ENCODE peak calls at places on chromosome 10, in six cellular contexts. One of them, this sample, is unnamed. For H3K4me1, the result is how much of the 10 kb centered on the place peaks cover.

GRCh38 chr10:70496341-70497119 is 18.0 kb downstream of the PALD1 start:
- DNase-seq in K562: no peak
- DNase-seq in HCT116: no peak
- DNase-seq in MM.1S: no peak
- DNase-seq in endodermal cell: no peak
- DNase-seq in fibroblast of lung: no peak
- DNase-seq in this sample: no peak

GRCh38 chr10:123603130-123603529 is 63.0 kb upstream of the GPR26 start:
- DNase-seq in K562: no peak
- DNase-seq in HCT116: no peak
- DNase-seq in MM.1S: no peak
- DNase-seq in endodermal cell: no peak
- DNase-seq in fibroblast of lung: no peak
- DNase-seq in this sample: no peak

GRCh38 chr10:13271552-13272163 is 28.2 kb downstream of the PHYH start:
- DNase-seq in K562: peak
- DNase-seq in HCT116: peak
- DNase-seq in MM.1S: peak
- DNase-seq in endodermal cell: peak
- DNase-seq in fibroblast of lung: no peak
- DNase-seq in this sample: no peak

GRCh38 chr10:99938563-99938962 is 71.2 kb downstream of the DNMBP start:
- DNase-seq in K562: no peak
- DNase-seq in HCT116: no peak
- DNase-seq in MM.1S: no peak
- DNase-seq in endodermal cell: no peak
- DNase-seq in fibroblast of lung: peak
- DNase-seq in this sample: no peak

GRCh38 chr10:21122907-21123306 is 225.8 kb upstream of the NEBL start:
- DNase-seq in K562: no peak
- DNase-seq in HCT116: no peak
- DNase-seq in MM.1S: no peak
- DNase-seq in endodermal cell: no peak
- DNase-seq in fibroblast of lung: no peak
- DNase-seq in this sample: no peak

GRCh38 chr10:13613519-13613918 is 26.8 kb downstream of the PRPF18 start:
- DNase-seq in K562: no peak
- DNase-seq in HCT116: no peak
- DNase-seq in MM.1S: no peak
- DNase-seq in endodermal cell: no peak
- DNase-seq in fibroblast of lung: peak
- DNase-seq in this sample: peak

GRCh38 chr10:60733189-60733815 is 45.0 kb upstream of the CDK1 start:
- DNase-seq in K562: peak
- DNase-seq in HCT116: peak
- DNase-seq in MM.1S: peak
- DNase-seq in endodermal cell: peak
- DNase-seq in fibroblast of lung: peak
- DNase-seq in this sample: peak

GRCh38 chr10:127904931-127905622 is 1.8 kb upstream of the PTPRE start:
- DNase-seq in K562: no peak
- DNase-seq in HCT116: no peak
- DNase-seq in MM.1S: no peak
- DNase-seq in endodermal cell: peak
- DNase-seq in fibroblast of lung: no peak
- DNase-seq in this sample: no peak

GRCh38 chr10:4241724-4242345 is 456.8 kb upstream of the KLF6 start:
- DNase-seq in K562: no peak
- DNase-seq in HCT116: no peak
- DNase-seq in MM.1S: no peak
- DNase-seq in endodermal cell: peak
- DNase-seq in fibroblast of lung: peak
- DNase-seq in this sample: peak

GRCh38 chr10:50600831-50601466 is 22.8 kb downstream of the SGMS1 start:
- DNase-seq in K562: no peak
- DNase-seq in HCT116: no peak
- DNase-seq in MM.1S: no peak
- DNase-seq in endodermal cell: no peak
- DNase-seq in fibroblast of lung: peak
- DNase-seq in this sample: no peak

GRCh38 chr10:43252785-43253341 is 14.0 kb downstream of the RASGEF1A start:
- DNase-seq in K562: no peak
- DNase-seq in HCT116: no peak
- DNase-seq in MM.1S: no peak
- DNase-seq in endodermal cell: peak
- DNase-seq in fibroblast of lung: no peak
- DNase-seq in this sample: no peak

GRCh38 chr10:132754071-132754470 is 31.9 kb downstream of the NKX6-2 start:
- DNase-seq in K562: no peak
- DNase-seq in HCT116: no peak
- DNase-seq in MM.1S: no peak
- DNase-seq in endodermal cell: no peak
- DNase-seq in fibroblast of lung: no peak
- DNase-seq in this sample: no peak

GRCh38 chr10:77070317-77070716 is 567.3 kb downstream of the KCNMA1 start:
- DNase-seq in K562: no peak
- DNase-seq in HCT116: no peak
- DNase-seq in MM.1S: no peak
- DNase-seq in endodermal cell: no peak
- DNase-seq in fibroblast of lung: no peak
- DNase-seq in this sample: no peak

GRCh38 chr10:42697926-42698325 is 59.6 kb upstream of the ZNF33B start:
- DNase-seq in K562: no peak
- DNase-seq in HCT116: no peak
- DNase-seq in MM.1S: no peak
- DNase-seq in endodermal cell: no peak
- DNase-seq in fibroblast of lung: no peak
- DNase-seq in this sample: no peak

GRCh38 chr10:93471110-93471651 is 11.0 kb downstream of the MYOF start:
- DNase-seq in K562: no peak
- DNase-seq in HCT116: peak
- DNase-seq in MM.1S: no peak
- DNase-seq in endodermal cell: no peak
- DNase-seq in fibroblast of lung: peak
- DNase-seq in this sample: peak

DNA sequence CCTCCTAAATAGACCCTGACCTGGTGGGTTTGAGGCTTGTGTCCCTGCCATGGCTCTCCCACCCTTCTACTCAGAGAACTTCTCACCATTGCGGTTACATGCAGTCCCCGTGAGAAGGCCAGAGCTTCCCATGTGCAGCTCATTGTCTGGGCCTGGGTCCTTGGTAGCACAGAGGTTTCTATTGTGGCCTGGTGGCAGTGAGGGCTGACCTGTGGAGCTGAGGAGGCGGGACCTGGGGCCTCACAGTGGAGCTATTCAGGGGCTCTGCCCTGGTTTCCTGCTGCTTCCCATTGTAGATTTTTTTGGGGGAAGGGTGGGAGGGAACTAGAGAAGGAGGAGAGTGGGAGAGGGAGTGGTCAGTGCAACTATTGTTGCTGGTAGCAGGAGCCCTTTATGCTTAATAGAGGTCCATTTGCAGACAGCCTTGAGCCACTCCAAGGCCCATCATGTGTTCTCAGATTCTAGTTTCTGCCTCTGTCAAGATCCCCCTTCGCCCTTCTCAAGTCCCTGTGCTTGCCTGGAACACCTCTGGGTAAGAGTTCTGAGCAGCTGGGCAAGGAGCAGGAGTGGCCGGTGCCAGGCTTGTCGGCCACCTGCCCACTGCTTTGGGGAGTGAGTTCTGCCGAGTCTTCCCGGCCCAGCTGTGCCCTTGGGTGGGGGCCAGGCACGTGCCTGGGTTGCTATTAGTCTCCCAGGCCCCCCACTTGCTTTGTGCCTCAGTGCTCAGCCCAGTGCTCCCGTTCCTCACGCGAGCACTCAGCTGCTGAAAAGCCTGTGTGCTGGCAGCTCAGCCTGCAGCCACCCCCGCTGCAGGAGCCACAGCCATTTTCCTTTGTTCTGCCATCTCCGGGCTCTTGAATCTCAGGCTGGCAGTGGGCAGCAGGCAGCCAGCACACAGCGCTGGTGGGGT is 10.7 kb downstream of the TSPAN14 start:
- DNase-seq in K562: peak
- DNase-seq in HCT116: no peak
- DNase-seq in MM.1S: no peak
- DNase-seq in endodermal cell: peak
- DNase-seq in fibroblast of lung: peak
- DNase-seq in this sample: no peak
- H3K4me1 ChIP-seq in K562: half or more
- H3K4me1 ChIP-seq in HCT116: half or more
- H3K4me1 ChIP-seq in MM.1S: under half
- H3K4me1 ChIP-seq in endodermal cell: under half
- H3K4me1 ChIP-seq in fibroblast of lung: under half
- H3K4me1 ChIP-seq in this sample: half or more

GRCh38 chr10:113273151-113273876 is 279.5 kb upstream of the HABP2 start:
- DNase-seq in K562: no peak
- DNase-seq in HCT116: no peak
- DNase-seq in MM.1S: no peak
- DNase-seq in endodermal cell: peak
- DNase-seq in fibroblast of lung: peak
- DNase-seq in this sample: no peak
- H3K9ac ChIP-seq in K562: no peak
- H3K9ac ChIP-seq in HCT116: no peak
- H3K9ac ChIP-seq in MM.1S: no peak
- H3K9ac ChIP-seq in endodermal cell: no peak
- H3K9ac ChIP-seq in fibroblast of lung: no peak
- H3K9ac ChIP-seq in this sample: peak

GRCh38 chr10:124609698-124610097 is 134.5 kb downstream of the FAM53B start:
- DNase-seq in K562: no peak
- DNase-seq in HCT116: no peak
- DNase-seq in MM.1S: no peak
- DNase-seq in endodermal cell: no peak
- DNase-seq in fibroblast of lung: no peak
- DNase-seq in this sample: no peak
- H3K4me1 ChIP-seq in K562: under half
- H3K4me1 ChIP-seq in HCT116: under half
- H3K4me1 ChIP-seq in MM.1S: under half
- H3K4me1 ChIP-seq in endodermal cell: under half
- H3K4me1 ChIP-seq in fibroblast of lung: under half
- H3K4me1 ChIP-seq in this sample: under half

DNA sequence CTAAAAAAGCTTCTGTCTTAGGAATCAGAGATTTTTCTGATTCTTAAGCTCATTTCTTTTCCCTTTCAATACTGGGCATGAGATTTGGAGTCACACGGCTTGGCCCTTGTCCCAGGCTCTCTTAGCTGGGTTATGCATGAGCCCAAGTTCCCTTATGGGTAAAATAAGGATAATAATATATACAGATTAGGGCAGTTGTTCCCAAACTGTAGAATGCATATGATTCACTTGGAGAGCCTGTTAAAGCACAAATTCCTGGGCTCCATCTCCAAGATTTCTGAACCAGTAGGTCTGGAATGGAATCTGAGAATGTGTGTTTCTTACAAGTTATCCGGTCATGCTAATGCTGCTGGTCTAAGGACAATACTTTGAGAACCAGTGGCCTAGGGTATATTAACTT is 154.0 kb downstream of the REEP3 start:
- DNase-seq in K562: no peak
- DNase-seq in HCT116: no peak
- DNase-seq in MM.1S: no peak
- DNase-seq in endodermal cell: no peak
- DNase-seq in fibroblast of lung: peak
- DNase-seq in this sample: peak
- H3K9ac ChIP-seq in K562: no peak
- H3K9ac ChIP-seq in HCT116: no peak
- H3K9ac ChIP-seq in MM.1S: no peak
- H3K9ac ChIP-seq in endodermal cell: no peak
- H3K9ac ChIP-seq in fibroblast of lung: no peak
- H3K9ac ChIP-seq in this sample: peak

DNA sequence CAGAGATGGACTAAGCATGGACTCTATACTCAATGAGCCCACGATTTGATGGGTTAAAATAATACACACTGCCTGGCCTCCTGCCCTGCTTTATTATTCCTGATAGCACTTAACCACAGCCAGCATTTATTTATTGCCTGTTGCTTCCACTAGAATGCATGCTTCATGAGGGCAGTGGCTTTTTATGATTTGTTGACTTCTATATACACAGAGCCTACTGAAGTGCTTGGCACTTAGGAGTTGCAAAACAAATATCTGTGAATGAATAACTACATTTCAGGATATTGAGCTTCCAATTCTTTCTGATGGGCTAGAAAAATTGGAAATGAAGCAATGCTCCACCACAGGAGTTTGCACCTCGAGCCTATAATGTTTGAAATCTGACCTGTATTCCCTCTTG is 513.6 kb upstream of the ZMIZ1 start:
- DNase-seq in K562: no peak
- DNase-seq in HCT116: no peak
- DNase-seq in MM.1S: no peak
- DNase-seq in endodermal cell: no peak
- DNase-seq in fibroblast of lung: no peak
- DNase-seq in this sample: no peak
- H3K4me1 ChIP-seq in K562: under half
- H3K4me1 ChIP-seq in HCT116: under half
- H3K4me1 ChIP-seq in MM.1S: under half
- H3K4me1 ChIP-seq in endodermal cell: under half
- H3K4me1 ChIP-seq in fibroblast of lung: under half
- H3K4me1 ChIP-seq in this sample: under half